ENCODE peak calls at places on chromosome X, in nine cellular contexts. Z, N, M, F, Q, B, J, G and A are unnamed samples.

GRCh38 chrX:41960142-41960541 is 36.8 kb upstream of the CASK start:
- DNase-seq in G (no peak), M (no peak), J (no peak), Q (no peak), F (no peak), B (no peak), N (peak; percentile 5), Z (no peak), A (no peak)

GRCh38 chrX:25020391-25021131 is 4.8 kb upstream of the ARX start:
- DNase-seq in J (no peak), F (no peak), N (no peak), Z (no peak), G (no peak), M (no peak), B (no peak), Q (no peak), A (no peak)

GRCh38 chrX:46298821-46299220 is 246.4 kb downstream of the ZNF674 start:
- DNase-seq in M (no peak), Z (no peak), G (no peak), J (no peak), B (no peak), F (no peak), Q (no peak), N (no peak), A (no peak)

GRCh38 chrX:1564750-1565683 is 26.4 kb upstream of the AKAP17A start:
- DNase-seq in G (no peak), N (no peak), B (no peak), M (no peak), Q (no peak), J (no peak), F (peak; percentile 19), Z (no peak), A (no peak)

GRCh38 chrX:80335062-80335830 is 85.0 kb upstream of the TENT5D start:
- DNase-seq in Q (peak; percentile 72), J (no peak), F (peak; percentile 40), G (no peak), N (peak; percentile 70), M (peak; percentile 8), B (peak; percentile 12), Z (peak; percentile 15), A (peak; percentile 62)

GRCh38 chrX:78712381-78712780 is 35.1 kb upstream of the LPAR4 start:
- DNase-seq in Q (no peak), Z (no peak), N (no peak), J (no peak), M (no peak), G (no peak), F (no peak), B (no peak), A (no peak)

GRCh38 chrX:140917354-140918115 is 84.9 kb upstream of the SPANXB1 start:
- DNase-seq in B (no peak), J (no peak), G (no peak), N (no peak), F (no peak), Z (no peak), Q (no peak), M (no peak), A (no peak)

GRCh38 chrX:77342028-77342427 is 105.2 kb upstream of the FGF16 start:
- DNase-seq in Q (no peak), M (no peak), F (no peak), G (no peak), Z (no peak), J (no peak), B (no peak), N (no peak), A (no peak)

GRCh38 chrX:2228466-2228865 is 272.3 kb downstream of the DHRSX start:
- DNase-seq in N (no peak), J (no peak), M (no peak), Z (no peak), G (no peak), F (no peak), Q (no peak), B (no peak), A (no peak)

GRCh38 chrX:49226946-49227345 is 6.2 kb downstream of the CACNA1F start:
- DNase-seq in N (no peak), B (no peak), F (no peak), M (no peak), Z (no peak), G (no peak), J (no peak), Q (no peak), A (no peak)

GRCh38 chrX:154308108-154308946 is 12.7 kb downstream of the TKTL1 start:
- DNase-seq in Z (peak; percentile 54), N (peak; percentile 53), G (peak; percentile 24), B (peak; percentile 49), F (peak; percentile 55), J (no peak), M (peak; percentile 78), Q (peak; percentile 52), A (peak; percentile 87)

GRCh38 chrX:40175416-40176255 is 77.9 kb upstream of the BCOR start:
- DNase-seq in G (no peak), B (peak; percentile 65), M (peak; percentile 63), F (peak; percentile 78), N (peak; percentile 60), Z (peak; percentile 66), Q (peak; percentile 75), J (no peak), A (peak; percentile 97)

GRCh38 chrX:9465380-9466114 is 689 bp downstream of the TBL1X start:
- DNase-seq in Q (peak; percentile 31), G (no peak), F (peak; percentile 47), J (no peak), M (no peak), Z (peak; percentile 17), B (no peak), N (no peak), A (peak; percentile 88)
- TF ChIP-seq POLR2A in Q (no peak), G (no peak), F (no peak), J (no peak), M (no peak), Z (no peak), B (no peak), N (no peak), A (no peak)

GRCh38 chrX:107716816-107717700 is 58.5 kb downstream of the TSC22D3 start:
- DNase-seq in Z (peak; percentile 85), Q (peak; percentile 86), F (peak; percentile 90), B (peak; percentile 92), M (peak; percentile 92), N (peak; percentile 88), J (peak; percentile 95), G (peak; percentile 46), A (peak; percentile 95)
- TF ChIP-seq POLR2A in Z (peak; percentile 97), Q (peak; percentile 98), F (peak; percentile 98), B (no peak), M (peak; percentile 95), N (peak; percentile 76), J (peak; percentile 26), G (no peak), A (peak; percentile 99)

GRCh38 chrX:75155454-75155829 is 641 bp downstream of the ABCB7 start:
- DNase-seq in N (peak; percentile 1), F (no peak), Z (no peak), Q (no peak), G (no peak), M (no peak), J (no peak), B (no peak), A (no peak)

GRCh38 chrX:75156537-75156945 is 458 bp upstream of the ABCB7 start:
- DNase-seq in N (peak; percentile 4), Q (no peak), Z (no peak), F (no peak), G (no peak), J (no peak), M (peak; percentile 6), B (no peak), A (no peak)

GRCh38 chrX:75158054-75158453 is 2.0 kb upstream of the ABCB7 start:
- DNase-seq in B (no peak), F (no peak), J (no peak), Z (no peak), M (no peak), N (no peak), G (no peak), Q (no peak), A (no peak)

GRCh38 chrX:75154871-75155270 is 1.2 kb downstream of the ABCB7 start:
- DNase-seq in B (no peak), J (no peak), F (no peak), M (no peak), G (no peak), Q (no peak), N (no peak), Z (no peak), A (no peak)

GRCh38 chrX:75155830-75156525 is at the start of gene ABCB7:
- DNase-seq in Z (peak; percentile 52), G (peak; percentile 35), Q (peak; percentile 61), N (peak; percentile 79), B (peak; percentile 46), M (peak; percentile 50), F (peak; percentile 76), J (no peak), A (peak; percentile 85)
- TF ChIP-seq POLR2A in Z (no peak), G (peak; percentile 44), Q (no peak), N (peak; percentile 35), B (no peak), M (no peak), F (peak; percentile 40), J (no peak), A (no peak)

GRCh38 chrX:53085661-53086229 is 3.6 kb downstream of the TSPYL2 start:
- DNase-seq in M (no peak), Q (no peak), B (no peak), F (no peak), Z (no peak), J (no peak), G (no peak), N (no peak), A (no peak)

GRCh38 chrX:53086464-53086863 is 4.3 kb downstream of the TSPYL2 start:
- DNase-seq in F (peak; percentile 75), M (peak; percentile 63), N (no peak), Q (no peak), J (no peak), Z (peak; percentile 60), G (no peak), B (no peak), A (no peak)

GRCh38 chrX:53089224-53089842 is 4.6 kb upstream of the KANTR start:
- DNase-seq in B (no peak), G (peak; percentile 34), Q (no peak), F (no peak), M (peak; percentile 58), J (peak; percentile 84), N (peak; percentile 64), Z (peak; percentile 56), A (peak; percentile 60)

GRCh38 chrX:53087378-53087777 is 5.2 kb downstream of the TSPYL2 start:
- DNase-seq in Q (no peak), N (no peak), F (no peak), Z (no peak), B (no peak), J (no peak), G (no peak), M (no peak), A (no peak)

GRCh38 chrX:53088136-53088974 is 5.6 kb upstream of the KANTR start:
- DNase-seq in M (peak; percentile 58), Z (peak; percentile 90), N (peak; percentile 66), G (no peak), F (peak; percentile 78), J (no peak), Q (peak; percentile 84), B (peak; percentile 69), A (peak; percentile 89)
- TF ChIP-seq POLR2A in M (no peak), Z (peak; percentile 47), N (no peak), G (no peak), F (no peak), J (no peak), Q (no peak), B (no peak), A (no peak)